ENCODE peak calls at places on chromosome 12, in four cellular contexts. S, G, R and U are unnamed samples.

GRCh38 chr12:72236071-72236705 is 36.0 kb upstream of the TRHDE start:
- DNase-seq in S (no peak), G (peak), R (no peak), U (peak)

GRCh38 chr12:130555628-130556485 is 160.2 kb downstream of the RIMBP2 start:
- DNase-seq in S (no peak), G (no peak), R (no peak), U (no peak)

GRCh38 chr12:124490584-124491305 is 76.7 kb downstream of the NCOR2 start:
- DNase-seq in S (no peak), G (no peak), R (peak), U (no peak)

GRCh38 chr12:53208877-53209463 is 1.9 kb upstream of the ITGB7 start:
- DNase-seq in S (no peak), G (no peak), R (peak), U (no peak)

GRCh38 chr12:118103231-118103600 is 595 bp downstream of the VSIG10 start:
- DNase-seq in S (peak), G (peak), R (peak), U (peak)

GRCh38 chr12:121989266-121989950 is 32.3 kb upstream of the BCL7A start:
- DNase-seq in S (no peak), G (no peak), R (no peak), U (no peak)

GRCh38 chr12:38886064-38886463 is 19.3 kb downstream of the CPNE8 start:
- DNase-seq in S (peak), G (peak), R (peak), U (peak)

GRCh38 chr12:31507966-31508365 is 83.0 kb downstream of the DENND5B start:
- DNase-seq in S (peak), G (no peak), R (no peak), U (peak)

GRCh38 chr12:106248177-106248848 is 493 bp upstream of the CKAP4 start:
- DNase-seq in S (peak), G (peak), R (peak), U (peak)

GRCh38 chr12:16347391-16348298 is at the start of gene MGST1:
- DNase-seq in S (peak), G (peak), R (peak), U (peak)

GRCh38 chr12:12719496-12719895 is 2.3 kb downstream of the CDKN1B start:
- DNase-seq in S (no peak), G (peak), R (no peak), U (peak)

GRCh38 chr12:68175566-68176033 is 16.1 kb upstream of the IFNG start:
- DNase-seq in S (no peak), G (no peak), R (no peak), U (no peak)

GRCh38 chr12:108193922-108194321 is 64.8 kb downstream of the WSCD2 start:
- DNase-seq in S (peak), G (no peak), R (no peak), U (peak)

GRCh38 chr12:6249580-6249979 is 49.4 kb downstream of the CD9 start:
- DNase-seq in S (no peak), G (no peak), R (no peak), U (no peak)

GRCh38 chr12:16586350-16587109 is 19.4 kb downstream of the LMO3 start:
- DNase-seq in S (peak), G (peak), R (no peak), U (peak)

GRCh38 chr12:32536000-32536345 is 136.6 kb downstream of the FGD4 start:
- DNase-seq in S (no peak), G (no peak), R (no peak), U (no peak)
- H3K4me3 ChIP-seq in S (peak), G (peak), R (no peak), U (peak)

GRCh38 chr12:120640840-120641833 is 711 bp downstream of the CABP1 start:
- DNase-seq in S (peak), G (peak), R (peak), U (peak)
- TF ChIP-seq CTCF in S (no peak), G (no peak), R (no peak), U (no peak)

GRCh38 chr12:11555743-11556625 is 93.5 kb upstream of the ETV6 start:
- DNase-seq in S (no peak), G (no peak), R (no peak), U (no peak)

GRCh38 chr12:11559941-11560340 is 89.5 kb upstream of the ETV6 start:
- DNase-seq in S (no peak), G (no peak), R (no peak), U (no peak)

GRCh38 chr12:11553871-11554533 is 95.5 kb upstream of the ETV6 start:
- DNase-seq in S (peak), G (peak), R (no peak), U (peak)

GRCh38 chr12:11555195-11555594 is 94.3 kb upstream of the ETV6 start:
- DNase-seq in S (no peak), G (no peak), R (no peak), U (no peak)
- H3K4me3 ChIP-seq in S (no peak), G (no peak), R (no peak), U (no peak)

DNA sequence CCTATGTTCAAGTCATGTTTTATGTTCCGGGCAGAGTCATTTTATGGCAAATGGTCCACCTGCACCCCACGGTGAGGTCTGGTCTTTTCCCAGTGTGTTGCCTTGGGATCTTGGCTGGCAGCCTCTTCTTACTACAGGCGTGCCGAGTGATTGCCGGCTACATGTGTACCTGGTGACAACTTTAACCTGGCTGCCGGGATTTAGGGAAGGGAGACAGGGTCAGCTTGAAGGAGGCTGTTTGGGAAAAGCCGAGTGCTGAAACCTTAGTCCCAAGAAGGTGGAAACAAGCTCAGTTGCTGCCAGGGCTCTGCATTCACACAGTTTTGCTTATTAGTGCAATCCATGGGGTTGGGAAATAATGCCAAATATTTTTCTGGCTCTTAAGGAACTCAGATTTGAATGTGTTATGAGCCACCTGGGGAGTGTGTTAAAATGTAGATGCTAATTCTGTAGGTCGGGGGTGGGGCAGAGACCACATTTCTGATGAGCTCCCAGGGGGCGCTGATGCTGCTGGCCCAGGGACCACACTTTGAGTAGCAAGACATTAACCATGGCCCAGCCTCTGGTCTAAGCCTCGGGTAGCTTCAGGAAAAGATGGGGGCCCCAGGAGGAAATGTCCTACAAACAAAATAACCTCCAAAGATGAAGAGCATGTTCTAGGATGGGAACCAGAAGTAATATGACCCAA is 179.6 kb downstream of the TBX5 start:
- DNase-seq in S (no peak), G (no peak), R (no peak), U (no peak)
- TF ChIP-seq CTCF in S (no peak), G (no peak), R (no peak), U (no peak)

DNA sequence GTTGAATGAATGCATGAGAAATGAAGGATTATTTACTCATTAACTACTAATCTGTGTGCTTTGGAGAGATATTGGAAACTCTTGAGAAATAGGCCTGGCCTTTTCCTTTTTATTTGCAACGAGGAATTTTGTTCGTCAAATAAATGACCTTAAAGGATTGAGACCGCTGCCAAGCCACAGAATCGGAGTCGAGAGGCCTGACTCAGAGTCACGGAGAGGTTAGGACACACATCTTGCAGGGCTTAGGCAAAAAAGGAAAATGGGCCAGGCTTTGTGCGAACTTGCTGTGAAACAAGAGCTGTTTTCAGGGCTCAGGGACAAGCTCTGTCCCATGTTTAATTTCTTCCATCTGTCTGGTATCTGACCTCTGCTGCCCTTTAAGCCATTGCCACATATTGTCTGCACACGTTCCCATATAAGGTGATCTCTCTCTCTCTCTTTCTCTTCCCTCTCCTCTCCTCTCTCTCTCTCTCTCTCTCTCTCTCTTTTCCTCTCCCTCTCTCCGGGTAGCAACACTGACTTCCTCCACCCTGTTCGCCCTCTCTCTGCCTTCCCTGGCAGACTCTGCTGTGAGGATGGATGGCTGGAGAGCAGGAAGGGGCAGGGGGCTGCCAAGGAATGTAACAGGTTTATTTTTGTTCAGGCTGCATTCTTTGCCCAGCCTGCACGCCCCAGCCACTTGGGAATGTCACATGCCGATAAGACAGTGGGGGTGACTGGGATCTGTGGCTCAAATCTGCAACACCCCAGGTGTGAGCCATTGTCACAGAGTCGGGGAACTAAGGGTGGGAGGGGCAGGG is 14.9 kb upstream of the IFT81 start:
- DNase-seq in S (peak), G (peak), R (no peak), U (peak)
- H3K4me3 ChIP-seq in S (no peak), G (no peak), R (no peak), U (peak)